ENCODE peak calls at places on chromosomes 3 and 15, in seven cellular contexts. E, G, N, L, O, K and H are unnamed samples.

GRCh38 chr3:134892317-134892716 is 97.3 kb downstream of the EPHB1 start:
- DNase-seq in O (no peak), G (no peak), L (no peak), K (peak; percentile 6), E (no peak), N (no peak), H (no peak)

GRCh38 chr3:57043518-57043917 is 16.9 kb upstream of the SPATA12 start:
- DNase-seq in N (no peak), L (no peak), O (no peak), K (peak; percentile 1), G (no peak), E (no peak), H (no peak)

GRCh38 chr3:30714104-30714503 is 107.7 kb downstream of the TGFBR2 start:
- DNase-seq in L (no peak), O (no peak), G (no peak), K (no peak), E (no peak), N (no peak), H (no peak)

GRCh38 chr3:69200384-69201068 is 78.1 kb upstream of the LMOD3 start:
- DNase-seq in G (peak; percentile 73), L (no peak), O (peak; percentile 47), K (no peak), N (peak; percentile 79), E (no peak), H (peak; percentile 58)

GRCh38 chr3:66822059-66823009 is 175.8 kb upstream of the KBTBD8 start:
- DNase-seq in K (no peak), O (peak; percentile 63), E (peak; percentile 39), L (peak; percentile 9), G (peak; percentile 80), N (peak; percentile 70), H (no peak)

GRCh38 chr3:111493276-111493675 is 48.7 kb upstream of the CD96 start:
- DNase-seq in G (no peak), E (no peak), K (no peak), N (no peak), L (no peak), O (no peak), H (no peak)

GRCh38 chr3:99549918-99550603 is 88.3 kb upstream of the COL8A1 start:
- DNase-seq in O (no peak), E (no peak), G (no peak), K (no peak), N (no peak), L (no peak), H (no peak)

GRCh38 chr15:75647370-75648155 is at the start of gene SNX33:
- DNase-seq in O (peak; percentile 83), E (peak; percentile 94), N (peak; percentile 76), G (peak; percentile 82), K (peak; percentile 89), L (no peak), H (peak; percentile 82)

GRCh38 chr15:30038667-30039523 is 43.9 kb upstream of the GOLGA8J start:
- DNase-seq in L (no peak), N (no peak), K (no peak), E (peak; percentile 27), O (no peak), G (no peak), H (no peak)

GRCh38 chr3:63528325-63529000 is 124.0 kb upstream of the SNTN start:
- DNase-seq in O (no peak), L (no peak), E (no peak), G (no peak), N (no peak), K (no peak), H (no peak)

GRCh38 chr3:126616931-126617330 is 38.0 kb downstream of the TXNRD3 start:
- DNase-seq in E (no peak), G (no peak), L (no peak), K (no peak), O (no peak), N (no peak), H (no peak)

GRCh38 chr3:129560269-129560787 is 17.4 kb downstream of the H1-8 start:
- DNase-seq in O (no peak), L (no peak), N (no peak), E (peak; percentile 73), K (peak; percentile 75), G (no peak), H (no peak)

GRCh38 chr15:101296418-101297405 is 1.7 kb upstream of the SNRPA1 start:
- DNase-seq in L (no peak), G (no peak), K (no peak), O (no peak), E (no peak), N (no peak), H (no peak)

GRCh38 chr3:172616061-172616461 is 92.8 kb upstream of the TNFSF10 start:
- DNase-seq in K (no peak), E (no peak), L (no peak), O (no peak), G (no peak), N (no peak), H (no peak)

GRCh38 chr3:127124135-127124534 is 68.8 kb upstream of the PRR23E start:
- DNase-seq in E (no peak), G (no peak), O (no peak), N (no peak), K (no peak), L (no peak), H (no peak)

GRCh38 chr15:91318976-91319714 is 219.1 kb downstream of the SV2B start:
- DNase-seq in N (no peak), L (no peak), E (no peak), O (no peak), K (no peak), G (no peak), H (no peak)

GRCh38 chr3:46386206-46386605 is 15.5 kb downstream of the CCR5 start:
- DNase-seq in K (no peak), O (peak; percentile 44), L (no peak), N (peak; percentile 42), G (no peak), E (no peak), H (no peak)

GRCh38 chr15:68512578-68512977 is 66.2 kb upstream of the CORO2B start:
- DNase-seq in E (no peak), N (no peak), O (no peak), G (no peak), K (no peak), L (no peak), H (no peak)

GRCh38 chr3:122415104-122415744 is 638 bp downstream of the WDR5B start:
- DNase-seq in G (peak; percentile 57), O (peak; percentile 58), L (peak; percentile 39), E (peak; percentile 27), K (no peak), N (peak; percentile 41), H (no peak)

GRCh38 chr3:129936757-129937156 is 37.8 kb upstream of the TRH start:
- DNase-seq in N (peak; percentile 58), K (peak; percentile 66), E (no peak), L (no peak), G (peak; percentile 41), O (peak; percentile 40), H (no peak)

GRCh38 chr3:149654188-149654601 is 3.6 kb downstream of the WWTR1 start:
- DNase-seq in G (no peak), N (no peak), K (no peak), O (no peak), E (no peak), L (no peak), H (no peak)

GRCh38 chr3:61358364-61358763 is 107.1 kb upstream of the FHIT start:
- DNase-seq in O (no peak), G (peak; percentile 49), K (peak; percentile 80), N (peak; percentile 6), E (peak; percentile 47), L (peak; percentile 76), H (peak; percentile 69)

DNA sequence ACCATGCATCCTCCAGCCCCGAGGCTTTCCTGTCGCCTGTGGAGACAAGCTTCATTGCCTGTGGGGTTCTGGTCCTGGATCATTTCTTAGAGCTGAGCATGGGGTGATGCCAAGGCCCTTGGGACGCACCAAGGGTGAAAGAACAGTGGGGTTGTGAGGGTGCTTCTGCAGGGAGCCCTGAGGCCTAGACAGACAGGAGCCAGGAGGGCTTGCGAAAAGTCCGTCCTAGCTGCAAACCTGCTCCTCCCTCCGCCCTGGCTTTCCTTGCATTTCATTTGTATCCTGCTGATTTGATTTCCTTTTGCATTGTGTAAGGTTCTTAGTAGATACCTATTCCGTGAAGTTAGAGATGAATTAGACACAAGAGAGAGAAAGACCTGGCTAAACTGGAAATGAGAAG is 286.9 kb upstream of the C2CD4B start:
- DNase-seq in O (no peak), N (no peak), G (no peak), E (no peak), K (no peak), L (no peak), H (no peak)
- H3K4me1 ChIP-seq in O (no peaks in the 10 kb centered on the region), N (no peaks in the 10 kb centered on the region), G (peaks cover 51% of the 10 kb centered on the region), E (peaks cover 40% of the 10 kb centered on the region), K (no peaks in the 10 kb centered on the region), L (no peaks in the 10 kb centered on the region), H (no peaks in the 10 kb centered on the region)

GRCh38 chr3:143978263-143978631 is 6.6 kb downstream of the DIPK2A start:
- DNase-seq in O (no peak), E (no peak), L (no peak), G (no peak), N (no peak), K (no peak), H (no peak)
- H3K27ac ChIP-seq in O (no peak overlapping the region), E (no peak overlapping the region), L (peak overlapping the region; percentile 72), G (peak overlapping the region; percentile 45), N (no peak overlapping the region), K (peak overlapping the region; percentile 65), H (no peak overlapping the region)

DNA sequence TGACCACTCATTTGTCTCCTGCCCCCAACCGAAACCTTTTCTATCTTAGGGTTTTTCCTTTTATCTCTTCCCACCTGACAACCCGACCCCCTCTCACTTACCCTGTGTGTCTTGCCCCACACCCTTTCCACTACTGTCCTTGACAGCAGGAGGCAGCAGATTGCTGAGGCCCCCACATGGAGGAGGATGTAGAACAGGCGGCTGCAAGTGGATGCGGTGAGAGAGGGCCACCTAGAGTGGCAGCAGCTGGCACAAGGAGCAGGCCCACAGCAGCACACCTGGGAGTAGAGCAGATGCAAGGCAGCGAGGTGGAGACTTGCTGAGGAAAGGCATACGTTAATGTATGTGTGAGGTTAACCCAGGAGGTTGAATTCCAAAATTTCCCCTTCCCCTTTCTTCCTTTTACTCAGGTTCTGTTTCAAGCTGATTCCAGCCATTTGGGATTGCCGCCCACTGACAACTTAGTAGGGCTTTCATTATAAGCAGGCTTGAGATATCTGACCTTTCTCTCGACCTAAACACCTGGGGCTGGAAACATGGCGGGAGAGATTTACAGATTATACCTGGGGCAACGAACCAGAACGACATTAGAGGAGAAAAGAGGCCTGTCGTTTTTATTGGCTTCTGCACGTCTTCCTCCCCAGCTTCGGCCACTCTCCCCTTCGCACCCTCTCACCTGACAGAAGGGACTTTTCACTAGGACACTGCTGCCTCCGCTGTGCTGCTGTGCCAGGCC is 643 bp downstream of the SERINC4 start:
- DNase-seq in N (peak; percentile 10), G (no peak), L (no peak), K (no peak), O (peak; percentile 43), E (no peak), H (no peak)
- TF ChIP-seq POLR2AphosphoS5 in N (no peak), G (no peak), L (no peak), K (no peak), O (peak; percentile 39), E (no peak), H (no peak)

DNA sequence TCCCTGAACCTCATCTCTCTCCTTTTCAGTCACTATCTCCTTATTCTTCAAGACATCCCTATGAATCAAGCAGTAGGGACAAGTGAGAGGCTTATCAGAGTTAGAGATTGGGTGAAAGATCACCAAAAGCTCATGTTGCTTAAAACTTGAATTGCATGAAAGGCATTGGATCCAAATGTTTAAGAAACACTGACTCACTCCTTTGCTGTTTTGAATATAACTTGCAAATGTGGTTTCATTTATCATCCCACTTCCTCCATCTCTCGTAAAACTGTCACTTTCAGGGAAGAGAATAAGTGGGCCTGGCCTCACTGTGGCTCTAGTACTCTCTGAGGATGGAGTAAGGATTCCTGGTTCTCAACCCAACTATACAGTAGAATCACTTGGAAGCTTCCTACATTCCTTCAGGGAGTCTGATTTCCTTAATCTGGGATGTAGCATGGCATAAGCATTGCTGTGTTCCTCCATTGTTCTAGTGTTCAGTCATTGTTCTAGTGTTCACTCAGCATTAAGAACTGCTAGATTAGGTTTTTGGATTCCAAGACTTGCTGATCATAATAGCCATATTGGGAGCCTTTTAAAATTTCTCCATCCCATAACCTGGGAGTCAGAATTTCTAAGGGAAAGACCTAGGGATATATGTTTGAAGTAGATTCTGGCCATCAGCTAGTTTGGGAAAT is 171.8 kb downstream of the TMEM108 start:
- DNase-seq in K (no peak), E (no peak), O (peak; percentile 6), N (no peak), G (no peak), L (peak; percentile 13), H (no peak)
- H3K4me1 ChIP-seq in K (peaks cover 24% of the 10 kb centered on the region), E (peaks cover 12% of the 10 kb centered on the region), O (no peaks in the 10 kb centered on the region), N (no peaks in the 10 kb centered on the region), G (peaks cover 6% of the 10 kb centered on the region), L (peaks cover 29% of the 10 kb centered on the region), H (peaks cover 11% of the 10 kb centered on the region)